ENCODE peak calls at places on chromosome 17, in seven cellular contexts. R, C, K, W, S, F and Y are unnamed samples.

GRCh38 chr17:29495011-29495410 is 71.8 kb downstream of the ABHD15 start:
- DNase-seq in R (peak; percentile 27), K (no peak), W (no peak), C (no peak), F (no peak), S (peak; percentile 14), Y (no peak)

GRCh38 chr17:74529243-74529642 is 2.0 kb downstream of the CD300LB start:
- DNase-seq in W (no peak), C (no peak), F (no peak), S (no peak), K (no peak), R (no peak), Y (no peak)

GRCh38 chr17:39175695-39176093 is 9.7 kb upstream of the ARL5C start:
- DNase-seq in F (no peak), S (no peak), R (no peak), K (no peak), W (no peak), C (no peak), Y (no peak)

GRCh38 chr17:78925234-78925633 is at the start of gene TIMP2:
- DNase-seq in K (peak; percentile 96), C (peak; percentile 93), S (peak; percentile 66), F (peak; percentile 43), R (no peak), W (peak; percentile 94), Y (no peak)

GRCh38 chr17:46943511-46944393 is 20.8 kb downstream of the GOSR2 start:
- DNase-seq in F (no peak), K (peak; percentile 45), W (peak; percentile 49), R (peak; percentile 11), S (no peak), C (peak; percentile 42), Y (no peak)

GRCh38 chr17:70405492-70406220 is 236.3 kb downstream of the KCNJ2 start:
- DNase-seq in K (no peak), W (no peak), C (no peak), S (peak; percentile 96), F (no peak), R (peak; percentile 55), Y (peak; percentile 87)

GRCh38 chr17:19354123-19354522 is 8.4 kb downstream of the B9D1 start:
- DNase-seq in R (peak; percentile 83), S (peak; percentile 60), W (no peak), F (no peak), K (no peak), C (no peak), Y (no peak)

GRCh38 chr17:48262982-48263586 is 155.5 kb downstream of the SNX11 start:
- DNase-seq in W (no peak), K (peak; percentile 45), R (no peak), C (no peak), S (peak; percentile 20), F (no peak), Y (no peak)

GRCh38 chr17:12918132-12918531 is 99.7 kb downstream of the ELAC2 start:
- DNase-seq in R (no peak), S (peak; percentile 79), F (no peak), K (no peak), W (no peak), C (no peak), Y (no peak)

GRCh38 chr17:64398330-64398729 is 7.7 kb upstream of the PECAM1 start:
- DNase-seq in S (no peak), F (no peak), W (no peak), R (no peak), K (no peak), C (no peak), Y (no peak)

GRCh38 chr17:6786618-6787017 is 10.6 kb downstream of the FBXO39 start:
- DNase-seq in F (no peak), S (peak; percentile 83), R (peak; percentile 30), C (no peak), K (no peak), W (no peak), Y (no peak)

GRCh38 chr17:51119415-51120356 is 982 bp downstream of the SPAG9 start:
- DNase-seq in K (peak; percentile 84), F (peak; percentile 27), C (peak; percentile 36), S (peak; percentile 52), W (peak; percentile 60), R (no peak), Y (peak; percentile 24)

GRCh38 chr17:78118801-78119241 is 9.7 kb downstream of the TMC6 start:
- DNase-seq in F (no peak), C (no peak), W (no peak), R (no peak), K (no peak), S (no peak), Y (no peak)

GRCh38 chr17:58337126-58337599 is 8.6 kb upstream of the TSPOAP1 start:
- DNase-seq in S (no peak), R (no peak), F (no peak), W (no peak), K (peak; percentile 15), C (no peak), Y (no peak)

GRCh38 chr17:34458266-34458665 is 95.2 kb upstream of the CCL1 start:
- DNase-seq in S (no peak), R (no peak), K (no peak), F (no peak), C (no peak), W (no peak), Y (no peak)

GRCh38 chr17:80907281-80907680 is 84.4 kb upstream of the CHMP6 start:
- DNase-seq in W (no peak), R (no peak), C (no peak), K (no peak), F (no peak), S (no peak), Y (no peak)

GRCh38 chr17:7883781-7884386 is 4.7 kb upstream of the CHD3 start:
- DNase-seq in W (no peak), S (no peak), F (no peak), C (no peak), K (peak; percentile 60), R (no peak), Y (no peak)

GRCh38 chr17:83032781-83033180 is 46.6 kb upstream of the METRNL start:
- DNase-seq in K (no peak), C (no peak), F (no peak), R (no peak), S (no peak), W (no peak), Y (no peak)

GRCh38 chr17:20908373-20909273 is 134.2 kb downstream of the USP22 start:
- DNase-seq in S (peak; percentile 79), R (no peak), C (peak; percentile 94), K (peak; percentile 95), F (peak; percentile 65), W (peak; percentile 95), Y (peak; percentile 51)

GRCh38 chr17:49616546-49617205 is 41.0 kb downstream of the NXPH3 start:
- DNase-seq in C (no peak), K (no peak), S (no peak), W (no peak), F (no peak), R (peak; percentile 67), Y (no peak)

GRCh38 chr17:45743626-45744326 is 40.3 kb upstream of the CRHR1 start:
- DNase-seq in F (no peak), C (no peak), W (no peak), K (no peak), S (no peak), R (no peak), Y (no peak)

GRCh38 chr17:73091770-73092517 is 544 bp downstream of the SLC39A11 start:
- DNase-seq in W (peak; percentile 71), R (no peak), S (peak; percentile 26), K (peak; percentile 67), F (no peak), C (no peak), Y (no peak)

GRCh38 chr17:80083136-80083661 is 18.2 kb upstream of the GAA start:
- DNase-seq in R (no peak), K (no peak), S (no peak), W (no peak), C (no peak), F (no peak), Y (no peak)

GRCh38 chr17:42026821-42027539 is 7.1 kb downstream of the NKIRAS2 start:
- DNase-seq in F (no peak), S (no peak), K (peak; percentile 39), R (no peak), W (peak; percentile 53), C (no peak), Y (no peak)

GRCh38 chr17:61248399-61248798 is 151.2 kb upstream of the TBX2 start:
- DNase-seq in F (no peak), R (no peak), C (no peak), S (no peak), W (no peak), K (no peak), Y (no peak)